ENCODE peak calls at places on chromosomes 2 and 18, in eight cellular contexts. M, A, D, J, R, Q, O and E are unnamed samples.

GRCh38 chr18:59426855-59427254 is 67.8 kb upstream of the LMAN1 start:
- DNase-seq in M (no peak), A (no peak), D (no peak), J (no peak), R (no peak), Q (no peak), O (peak; percentile 8), E (no peak)

GRCh38 chr18:9814431-9814830 is 71.3 kb upstream of the TXNDC2 start:
- DNase-seq in M (no peak), A (peak; percentile 72), D (no peak), J (no peak), R (no peak), Q (no peak), O (no peak), E (no peak)

GRCh38 chr2:196123679-196124373 is 47.6 kb downstream of the STK17B start:
- DNase-seq in M (no peak), A (no peak), D (no peak), J (no peak), R (no peak), Q (no peak), O (no peak), E (no peak)

GRCh38 chr2:28401411-28401810 is 8.8 kb downstream of the FOSL2 start:
- DNase-seq in M (no peak), A (no peak), D (peak; percentile 31), J (no peak), R (no peak), Q (no peak), O (no peak), E (no peak)

GRCh38 chr2:73074110-73075069 is 2.9 kb upstream of the SFXN5 start:
- DNase-seq in M (no peak), A (no peak), D (peak; percentile 30), J (no peak), R (no peak), Q (no peak), O (no peak), E (no peak)

GRCh38 chr2:16240459-16240858 is 300.1 kb downstream of the MYCN start:
- DNase-seq in M (no peak), A (no peak), D (no peak), J (no peak), R (no peak), Q (no peak), O (no peak), E (no peak)

GRCh38 chr2:112880696-112881095 is 30.3 kb upstream of the IL37 start:
- DNase-seq in M (no peak), A (no peak), D (no peak), J (no peak), R (no peak), Q (no peak), O (no peak), E (no peak)

GRCh38 chr2:171583566-171583965 is 61.3 kb downstream of the CYBRD1 start:
- DNase-seq in M (no peak), A (no peak), D (no peak), J (no peak), R (no peak), Q (no peak), O (no peak), E (no peak)

GRCh38 chr2:127355407-127356008 is 32.3 kb downstream of the MAP3K2 start:
- DNase-seq in M (peak; percentile 59), A (no peak), D (no peak), J (no peak), R (no peak), Q (peak; percentile 11), O (no peak), E (no peak)

GRCh38 chr2:29260151-29260772 is 145.0 kb downstream of the CLIP4 start:
- DNase-seq in M (no peak), A (no peak), D (no peak), J (no peak), R (no peak), Q (no peak), O (no peak), E (no peak)

GRCh38 chr18:74840492-74841167 is 243.0 kb downstream of the ZNF407 start:
- DNase-seq in M (no peak), A (no peak), D (no peak), J (no peak), R (no peak), Q (no peak), O (no peak), E (no peak)

GRCh38 chr2:98343371-98343770 is 2.9 kb upstream of the CNGA3 start:
- DNase-seq in M (no peak), A (no peak), D (no peak), J (no peak), R (no peak), Q (peak; percentile 75), O (no peak), E (no peak)

GRCh38 chr18:68721681-68722583 is 7.0 kb upstream of the TMX3 start:
- DNase-seq in M (peak; percentile 14), A (no peak), D (no peak), J (no peak), R (no peak), Q (no peak), O (no peak), E (no peak)

GRCh38 chr2:197008229-197008628 is 81.7 kb upstream of the PGAP1 start:
- DNase-seq in M (no peak), A (no peak), D (no peak), J (no peak), R (no peak), Q (no peak), O (no peak), E (no peak)

GRCh38 chr2:9219027-9219445 is 12.4 kb downstream of the ASAP2 start:
- DNase-seq in M (no peak), A (no peak), D (no peak), J (no peak), R (no peak), Q (no peak), O (no peak), E (no peak)

GRCh38 chr2:56671973-56672569 is 488.3 kb downstream of the CCDC85A start:
- DNase-seq in M (peak; percentile 11), A (no peak), D (no peak), J (no peak), R (no peak), Q (peak; percentile 11), O (no peak), E (no peak)

GRCh38 chr2:158651358-158652057 is 143.6 kb upstream of the DAPL1 start:
- DNase-seq in M (no peak), A (no peak), D (no peak), J (no peak), R (no peak), Q (no peak), O (no peak), E (no peak)

GRCh38 chr2:195150819-195151218 is 506.2 kb upstream of the SLC39A10 start:
- DNase-seq in M (no peak), A (no peak), D (no peak), J (no peak), R (no peak), Q (no peak), O (no peak), E (no peak)

GRCh38 chr18:58104071-58104470 is 60.0 kb downstream of the NEDD4L start:
- DNase-seq in M (no peak), A (no peak), D (no peak), J (no peak), R (no peak), Q (no peak), O (no peak), E (no peak)

GRCh38 chr2:172285010-172285621 is 142.3 kb upstream of the ITGA6 start:
- DNase-seq in M (no peak), A (no peak), D (no peak), J (no peak), R (no peak), Q (peak; percentile 33), O (peak; percentile 79), E (peak; percentile 35)